ENCODE peak calls at places on chromosome 18, in six cellular contexts. D is HCEC 1CT; G is cardiac fibroblast; K is H7; V is stimulated activated CD4-positive, alpha-beta T cell treated with anti-CD3 and anti-CD28 coated beads, TNF-alpha, amount 100 ng/mL, for 1 hour; W is sciatic nerve. J is an unnamed sample.

GRCh38 chr18:67318651-67319050 is 197.9 kb downstream of the DSEL start:
- DNase-seq in D (peak; percentile 42), G (peak; percentile 65), K (no peak), V (no peak), W (no peak), J (no peak)

GRCh38 chr18:73318732-73319479 is 451.1 kb upstream of the NETO1 start:
- DNase-seq in D (no peak), G (peak; percentile 67), K (no peak), V (no peak), W (no peak), J (no peak)

GRCh38 chr18:47492691-47493090 is 241.2 kb upstream of the SKOR2 start:
- DNase-seq in D (peak; percentile 72), G (no peak), K (no peak), V (no peak), W (no peak), J (no peak)

GRCh38 chr18:25072205-25072604 is 279.8 kb downstream of the ZNF521 start:
- DNase-seq in D (no peak), G (no peak), K (no peak), V (no peak), W (no peak), J (no peak)

GRCh38 chr18:22349317-22349898 is 68.3 kb downstream of the CTAGE1 start:
- DNase-seq in D (no peak), G (no peak), K (no peak), V (no peak), W (no peak), J (no peak)

GRCh38 chr18:79680100-79680879 is 687 bp downstream of the CTDP1 start:
- DNase-seq in D (peak; percentile 45), G (peak; percentile 63), K (peak; percentile 79), V (no peak), W (no peak), J (no peak)

GRCh38 chr18:363327-364115 is 95.7 kb upstream of the THOC1 start:
- DNase-seq in D (peak; percentile 87), G (peak; percentile 16), K (no peak), V (no peak), W (no peak), J (no peak)

GRCh38 chr18:32911660-32912284 is 138.9 kb upstream of the KLHL14 start:
- DNase-seq in D (peak; percentile 91), G (peak; percentile 56), K (no peak), V (no peak), W (no peak), J (no peak)

GRCh38 chr18:76134631-76135030 is 360.4 kb downstream of the ZNF516 start:
- DNase-seq in D (no peak), G (no peak), K (no peak), V (no peak), W (no peak), J (no peak)

GRCh38 chr18:25349926-25350560 is 1.9 kb downstream of the ZNF521 start:
- DNase-seq in D (peak; percentile 6), G (no peak), K (peak; percentile 80), V (no peak), W (peak; percentile 66), J (no peak)

GRCh38 chr18:41144444-41144843 is 810.6 kb upstream of the PIK3C3 start:
- DNase-seq in D (no peak), G (peak; percentile 86), K (no peak), V (no peak), W (no peak), J (no peak)

GRCh38 chr18:55587341-55588000 is 521 bp downstream of the TCF4 start:
- DNase-seq in D (peak; percentile 35), G (peak; percentile 57), K (peak; percentile 81), V (no peak), W (no peak), J (no peak)

GRCh38 chr18:10442551-10442971 is 11.9 kb upstream of the APCDD1 start:
- DNase-seq in D (peak; percentile 26), G (no peak), K (no peak), V (no peak), W (no peak), J (no peak)

GRCh38 chr18:32777049-32777448 is 4.2 kb upstream of the KLHL14 start:
- DNase-seq in D (no peak), G (peak; percentile 8), K (no peak), V (no peak), W (no peak), J (no peak)

GRCh38 chr18:36769611-36770314 is 59.0 kb downstream of the TPGS2 start:
- DNase-seq in D (no peak), G (peak; percentile 11), K (peak; percentile 61), V (no peak), W (no peak), J (no peak)

GRCh38 chr18:44866103-44866502 is 185.4 kb downstream of the SETBP1 start:
- DNase-seq in D (no peak), G (no peak), K (no peak), V (no peak), W (no peak), J (no peak)

GRCh38 chr18:46366977-46367376 is 262.8 kb downstream of the HAUS1 start:
- DNase-seq in D (no peak), G (no peak), K (no peak), V (no peak), W (no peak), J (no peak)

GRCh38 chr18:37452015-37452414 is 113.6 kb downstream of the CELF4 start:
- DNase-seq in D (no peak), G (no peak), K (no peak), V (no peak), W (no peak), J (no peak)

GRCh38 chr18:3014501-3015202 is 1.7 kb upstream of the LPIN2 start:
- DNase-seq in D (no peak), G (no peak), K (no peak), V (no peak), W (no peak), J (no peak)

GRCh38 chr18:44803019-44803650 is 122.4 kb downstream of the SETBP1 start:
- DNase-seq in D (no peak), G (peak; percentile 76), K (no peak), V (no peak), W (no peak), J (no peak)

GRCh38 chr18:43115076-43116035 is at the start of gene RIT2:
- DNase-seq in D (no peak), G (no peak), K (no peak), V (no peak), W (no peak), J (no peak)

GRCh38 chr18:79795446-79795845 is 2.3 kb upstream of the KCNG2 start:
- DNase-seq in D (no peak), G (peak; percentile 43), K (no peak), V (no peak), W (no peak), J (no peak)

GRCh38 chr18:22106536-22107292 is 62.7 kb upstream of the GATA6 start:
- DNase-seq in D (no peak), G (no peak), K (no peak), V (no peak), W (no peak), J (peak; percentile 57)

GRCh38 chr18:74682141-74682997 is 84.7 kb downstream of the ZNF407 start:
- DNase-seq in D (no peak), G (peak; percentile 6), K (no peak), V (no peak), W (no peak), J (no peak)

GRCh38 chr18:53551868-53552426 is 672.5 kb downstream of the MBD2 start:
- DNase-seq in D (no peak), G (no peak), K (no peak), V (no peak), W (peak; percentile 63), J (no peak)

GRCh38 chr18:37578886-37579513 is 13.4 kb upstream of the CELF4 start:
- DNase-seq in D (no peak), G (peak; percentile 16), K (peak; percentile 57), V (no peak), W (no peak), J (no peak)

GRCh38 chr18:8988262-8988871 is 114.1 kb upstream of the NDUFV2 start:
- DNase-seq in D (peak; percentile 59), G (peak; percentile 73), K (peak; percentile 77), V (peak; percentile 11), W (peak; percentile 73), J (peak; percentile 58)

GRCh38 chr18:72336786-72337185 is 207.4 kb downstream of the CBLN2 start:
- DNase-seq in D (no peak), G (no peak), K (no peak), V (no peak), W (no peak), J (no peak)

GRCh38 chr18:46560671-46561045 is 96.4 kb downstream of the LOXHD1 start:
- DNase-seq in D (no peak), G (no peak), K (no peak), V (no peak), W (no peak), J (no peak)

GRCh38 chr18:76425299-76426101 is 69.5 kb downstream of the ZNF516 start:
- DNase-seq in D (peak; percentile 30), G (no peak), K (peak; percentile 17), V (no peak), W (no peak), J (no peak)

GRCh38 chr18:48820483-48821250 is 130.1 kb downstream of the SMAD7 start:
- DNase-seq in D (no peak), G (no peak), K (no peak), V (no peak), W (peak; percentile 50), J (peak; percentile 32)

GRCh38 chr18:26840965-26841364 is 24.5 kb downstream of the AQP4 start:
- DNase-seq in D (no peak), G (no peak), K (peak; percentile 52), V (no peak), W (no peak), J (no peak)

GRCh38 chr18:52409732-52410131 is 69.7 kb downstream of the DCC start:
- DNase-seq in D (no peak), G (no peak), K (no peak), V (no peak), W (no peak), J (no peak)

GRCh38 chr18:62957885-62958472 is 242.6 kb downstream of the PHLPP1 start:
- DNase-seq in D (peak; percentile 25), G (peak; percentile 68), K (no peak), V (no peak), W (no peak), J (peak; percentile 61)